ENCODE peak calls at places on chromosomes 2 and 18, in five cellular contexts. E is K562, K is OCI-LY7, S is GM12878, N is PC-3. L is an unnamed sample.

GRCh38 chr2:33417093-33417492 is 59.4 kb upstream of the RASGRP3 start:
- DNase-seq in E (no peak), K (no peak), S (no peak), N (no peak), L (no peak)

GRCh38 chr2:223459328-223459939 is 142.7 kb downstream of the SCG2 start:
- DNase-seq in E (peak; percentile 6), K (peak; percentile 37), S (no peak), N (peak; percentile 62), L (no peak)

GRCh38 chr2:3466966-3467365 is 52.4 kb downstream of the ADI1 start:
- DNase-seq in E (no peak), K (no peak), S (no peak), N (no peak), L (no peak)

GRCh38 chr2:236008006-236008405 is 160.2 kb downstream of the GBX2 start:
- DNase-seq in E (no peak), K (no peak), S (no peak), N (no peak), L (no peak)

GRCh38 chr2:136920652-136921333 is 155.4 kb downstream of the THSD7B start:
- DNase-seq in E (no peak), K (no peak), S (no peak), N (no peak), L (no peak)

GRCh38 chr2:5946210-5947118 is 254.3 kb downstream of the SOX11 start:
- DNase-seq in E (no peak), K (no peak), S (no peak), N (no peak), L (no peak)

GRCh38 chr2:13113016-13113415 is 396.3 kb downstream of the TRIB2 start:
- DNase-seq in E (no peak), K (no peak), S (no peak), N (no peak), L (no peak)

GRCh38 chr2:74917702-74918619 is 40.5 kb upstream of the POLE4 start:
- DNase-seq in E (no peak), K (no peak), S (no peak), N (peak; percentile 94), L (no peak)

GRCh38 chr2:109264595-109265328 is 135.8 kb downstream of the SH3RF3 start:
- DNase-seq in E (no peak), K (no peak), S (no peak), N (no peak), L (no peak)

GRCh38 chr2:124884315-124884714 is 859.2 kb downstream of the CNTNAP5 start:
- DNase-seq in E (no peak), K (no peak), S (no peak), N (no peak), L (no peak)

GRCh38 chr2:148338544-148338943 is 306.0 kb upstream of the EPC2 start:
- DNase-seq in E (no peak), K (no peak), S (no peak), N (peak; percentile 79), L (no peak)

GRCh38 chr2:189641565-189641964 is 19.7 kb upstream of the ASNSD1 start:
- DNase-seq in E (no peak), K (no peak), S (no peak), N (no peak), L (no peak)

GRCh38 chr2:151289972-151290335 is 486 bp upstream of the NMI start:
- DNase-seq in E (no peak), K (no peak), S (no peak), N (peak; percentile 79), L (no peak)

GRCh38 chr2:231710751-231711676 is 2.7 kb downstream of the PTMA start:
- DNase-seq in E (peak; percentile 24), K (peak; percentile 33), S (no peak), N (no peak), L (peak; percentile 14)

GRCh38 chr2:136539355-136539754 is 226.0 kb upstream of the THSD7B start:
- DNase-seq in E (no peak), K (no peak), S (no peak), N (no peak), L (no peak)

GRCh38 chr18:68262697-68263293 is 452.1 kb downstream of the TMX3 start:
- DNase-seq in E (no peak), K (no peak), S (no peak), N (peak; percentile 88), L (no peak)

GRCh38 chr2:128375454-128375853 is 56.8 kb upstream of the HS6ST1 start:
- DNase-seq in E (no peak), K (no peak), S (no peak), N (no peak), L (no peak)

GRCh38 chr2:221454459-221455105 is 117.5 kb downstream of the EPHA4 start:
- DNase-seq in E (no peak), K (no peak), S (no peak), N (no peak), L (no peak)

GRCh38 chr2:102850888-102851287 is 89.1 kb downstream of the TMEM182 start:
- DNase-seq in E (no peak), K (no peak), S (no peak), N (no peak), L (no peak)

GRCh38 chr2:102843759-102844443 is 82.1 kb downstream of the TMEM182 start:
- DNase-seq in E (no peak), K (no peak), S (no peak), N (no peak), L (no peak)

GRCh38 chr2:102844911-102845310 is 83.1 kb downstream of the TMEM182 start:
- DNase-seq in E (no peak), K (no peak), S (no peak), N (no peak), L (no peak)

DNA sequence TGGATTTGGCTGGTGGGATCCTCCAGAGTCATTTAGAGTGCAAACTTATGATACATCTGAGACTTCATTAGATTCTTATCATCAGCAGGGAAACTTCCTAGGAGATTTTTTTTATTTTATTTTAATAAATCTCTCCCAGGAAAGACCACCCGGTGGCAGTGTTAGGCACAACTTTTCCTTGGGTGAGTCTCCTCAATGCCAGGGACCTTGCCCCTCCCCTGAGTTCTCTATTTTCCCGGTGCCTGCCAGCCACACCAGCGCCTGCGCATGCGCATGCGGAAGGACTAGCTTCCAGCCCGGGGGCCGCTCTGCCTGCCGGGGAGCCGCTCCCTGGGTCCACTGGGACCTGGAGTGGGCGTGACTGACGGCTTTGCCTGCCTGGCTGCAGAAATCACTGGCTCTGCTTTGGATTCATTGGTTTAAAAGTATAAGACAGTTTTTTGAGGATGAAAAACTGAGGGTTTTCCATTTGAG is 86.6 kb downstream of the TMEM182 start:
- DNase-seq in E (peak; percentile 35), K (no peak), S (no peak), N (peak; percentile 28), L (no peak)
- H2AFZ ChIP-seq in E (peak overlapping the region; percentile 17), K (no peak overlapping the region), S (no peak overlapping the region), N (peak overlapping the region; percentile 23), L (no peak overlapping the region)

GRCh38 chr18:58569490-58569911 is 59.4 kb downstream of the ALPK2 start:
- DNase-seq in E (no peak), K (no peak), S (no peak), N (no peak), L (no peak)
- H2AFZ ChIP-seq in E (no peak overlapping the region), K (no peak overlapping the region), S (no peak overlapping the region), N (no peak overlapping the region), L (no peak overlapping the region)

GRCh38 chr2:177552414-177553175 is 160.0 kb downstream of the AGPS start:
- DNase-seq in E (peak; percentile 94), K (peak; percentile 93), S (peak; percentile 68), N (peak; percentile 82), L (peak; percentile 92)
- H2AFZ ChIP-seq in E (peak overlapping the region; percentile 100), K (peak overlapping the region; percentile 99), S (peak overlapping the region; percentile 100), N (peak overlapping the region; percentile 100), L (peak overlapping the region; percentile 93)

GRCh38 chr2:219298759-219299371 is 10.3 kb downstream of the PTPRN start:
- DNase-seq in E (peak; percentile 83), K (peak; percentile 75), S (peak; percentile 32), N (peak; percentile 87), L (peak; percentile 77)
- H2AFZ ChIP-seq in E (peak overlapping the region; percentile 89), K (no peak overlapping the region), S (peak overlapping the region; percentile 90), N (peak overlapping the region; percentile 66), L (peak overlapping the region; percentile 5)

GRCh38 chr2:237060518-237061312 is 25.0 kb upstream of the COPS8 start:
- DNase-seq in E (peak; percentile 16), K (peak; percentile 83), S (no peak), N (peak; percentile 73), L (peak; percentile 56)
- H2AFZ ChIP-seq in E (no peak overlapping the region), K (peak overlapping the region; percentile 98), S (no peak overlapping the region), N (peak overlapping the region; percentile 66), L (peak overlapping the region; percentile 65)

GRCh38 chr2:156476021-156476420 is 39.8 kb downstream of the GPD2 start:
- DNase-seq in E (no peak), K (no peak), S (no peak), N (no peak), L (no peak)
- H2AFZ ChIP-seq in E (no peak overlapping the region), K (no peak overlapping the region), S (no peak overlapping the region), N (no peak overlapping the region), L (peak overlapping the region; percentile 9)